ENCODE peak calls at places on chromosomes 13 and 19, in five cellular contexts. One of them, this sample, is unnamed.

GRCh38 chr19:55255618-55256423 is 3.0 kb downstream of the PPP6R1 start:
- DNase-seq in BJ: no peak
- DNase-seq in lower lobe of right lung: no peak
- DNase-seq in Peyer's patch: no peak
- DNase-seq in dorsolateral prefrontal cortex: no peak
- DNase-seq in this sample: peak; percentile 53

GRCh38 chr13:30216111-30216510 is 91.2 kb downstream of the KATNAL1 start:
- DNase-seq in BJ: no peak
- DNase-seq in lower lobe of right lung: no peak
- DNase-seq in Peyer's patch: no peak
- DNase-seq in dorsolateral prefrontal cortex: no peak
- DNase-seq in this sample: no peak

GRCh38 chr13:49858183-49858856 is 65.8 kb upstream of the KPNA3 start:
- DNase-seq in BJ: peak; percentile 81
- DNase-seq in lower lobe of right lung: no peak
- DNase-seq in Peyer's patch: no peak
- DNase-seq in dorsolateral prefrontal cortex: no peak
- DNase-seq in this sample: no peak

GRCh38 chr13:33328691-33329090 is 43.1 kb upstream of the STARD13 start:
- DNase-seq in BJ: no peak
- DNase-seq in lower lobe of right lung: no peak
- DNase-seq in Peyer's patch: no peak
- DNase-seq in dorsolateral prefrontal cortex: no peak
- DNase-seq in this sample: no peak

GRCh38 chr13:29887651-29888050 is 37.2 kb upstream of the UBL3 start:
- DNase-seq in BJ: no peak
- DNase-seq in lower lobe of right lung: no peak
- DNase-seq in Peyer's patch: no peak
- DNase-seq in dorsolateral prefrontal cortex: no peak
- DNase-seq in this sample: no peak

GRCh38 chr13:46479691-46480090 is 73.3 kb upstream of the LRCH1 start:
- DNase-seq in BJ: no peak
- DNase-seq in lower lobe of right lung: no peak
- DNase-seq in Peyer's patch: no peak
- DNase-seq in dorsolateral prefrontal cortex: no peak
- DNase-seq in this sample: no peak

GRCh38 chr19:55644191-55644833 is 863 bp downstream of the ZNF581 start:
- DNase-seq in BJ: no peak
- DNase-seq in lower lobe of right lung: no peak
- DNase-seq in Peyer's patch: no peak
- DNase-seq in dorsolateral prefrontal cortex: no peak
- DNase-seq in this sample: no peak

GRCh38 chr13:55563267-55563666 is 1577.5 kb upstream of the PRR20A start:
- DNase-seq in BJ: no peak
- DNase-seq in lower lobe of right lung: no peak
- DNase-seq in Peyer's patch: no peak
- DNase-seq in dorsolateral prefrontal cortex: no peak
- DNase-seq in this sample: no peak

GRCh38 chr19:3387645-3388589 is 21.5 kb downstream of the NFIC start:
- DNase-seq in BJ: no peak
- DNase-seq in lower lobe of right lung: peak; percentile 88
- DNase-seq in Peyer's patch: peak; percentile 90
- DNase-seq in dorsolateral prefrontal cortex: peak; percentile 92
- DNase-seq in this sample: peak; percentile 92

GRCh38 chr19:54190942-54191670 is at the start of gene TSEN34:
- DNase-seq in BJ: peak; percentile 31
- DNase-seq in lower lobe of right lung: peak; percentile 93
- DNase-seq in Peyer's patch: peak; percentile 92
- DNase-seq in dorsolateral prefrontal cortex: peak; percentile 79
- DNase-seq in this sample: peak; percentile 92

GRCh38 chr13:32164622-32165268 is 133.2 kb downstream of the FRY start:
- DNase-seq in BJ: no peak
- DNase-seq in lower lobe of right lung: no peak
- DNase-seq in Peyer's patch: no peak
- DNase-seq in dorsolateral prefrontal cortex: no peak
- DNase-seq in this sample: peak; percentile 50

GRCh38 chr13:33639640-33640080 is 178.3 kb upstream of the RFC3 start:
- DNase-seq in BJ: no peak
- DNase-seq in lower lobe of right lung: no peak
- DNase-seq in Peyer's patch: no peak
- DNase-seq in dorsolateral prefrontal cortex: no peak
- DNase-seq in this sample: no peak

GRCh38 chr13:78609464-78610205 is 6.3 kb upstream of the POU4F1 start:
- DNase-seq in BJ: no peak
- DNase-seq in lower lobe of right lung: no peak
- DNase-seq in Peyer's patch: no peak
- DNase-seq in dorsolateral prefrontal cortex: no peak
- DNase-seq in this sample: no peak

GRCh38 chr19:12868540-12869112 is 12.6 kb downstream of the DNASE2 start:
- DNase-seq in BJ: no peak
- DNase-seq in lower lobe of right lung: no peak
- DNase-seq in Peyer's patch: no peak
- DNase-seq in dorsolateral prefrontal cortex: no peak
- DNase-seq in this sample: no peak

GRCh38 chr13:110150384-110151091 is 156.4 kb downstream of the COL4A1 start:
- DNase-seq in BJ: peak; percentile 61
- DNase-seq in lower lobe of right lung: no peak
- DNase-seq in Peyer's patch: no peak
- DNase-seq in dorsolateral prefrontal cortex: no peak
- DNase-seq in this sample: no peak

GRCh38 chr13:44930907-44931676 is 58.2 kb downstream of the NUFIP1 start:
- DNase-seq in BJ: no peak
- DNase-seq in lower lobe of right lung: no peak
- DNase-seq in Peyer's patch: no peak
- DNase-seq in dorsolateral prefrontal cortex: no peak
- DNase-seq in this sample: no peak

GRCh38 chr19:34734601-34735103 is 609 bp downstream of the ZNF181 start:
- DNase-seq in BJ: no peak
- DNase-seq in lower lobe of right lung: no peak
- DNase-seq in Peyer's patch: no peak
- DNase-seq in dorsolateral prefrontal cortex: no peak
- DNase-seq in this sample: no peak

GRCh38 chr19:41993612-41994483 is at the start of gene ATP1A3:
- DNase-seq in BJ: no peak
- DNase-seq in lower lobe of right lung: no peak
- DNase-seq in Peyer's patch: peak; percentile 63
- DNase-seq in dorsolateral prefrontal cortex: peak; percentile 82
- DNase-seq in this sample: peak; percentile 59

GRCh38 chr13:20106751-20107150 is 54.1 kb downstream of the GJA3 start:
- DNase-seq in BJ: no peak
- DNase-seq in lower lobe of right lung: no peak
- DNase-seq in Peyer's patch: no peak
- DNase-seq in dorsolateral prefrontal cortex: no peak
- DNase-seq in this sample: no peak

GRCh38 chr19:50467566-50467965 is 8.7 kb upstream of the EMC10 start:
- DNase-seq in BJ: no peak
- DNase-seq in lower lobe of right lung: no peak
- DNase-seq in Peyer's patch: no peak
- DNase-seq in dorsolateral prefrontal cortex: no peak
- DNase-seq in this sample: no peak

GRCh38 chr13:114135731-114136171 is 3.3 kb upstream of the RASA3 start:
- DNase-seq in BJ: no peak
- DNase-seq in lower lobe of right lung: no peak
- DNase-seq in Peyer's patch: peak; percentile 40
- DNase-seq in dorsolateral prefrontal cortex: no peak
- DNase-seq in this sample: peak; percentile 43

GRCh38 chr19:35045667-35046300 is 4.3 kb downstream of the HPN start:
- DNase-seq in BJ: no peak
- DNase-seq in lower lobe of right lung: no peak
- DNase-seq in Peyer's patch: no peak
- DNase-seq in dorsolateral prefrontal cortex: no peak
- DNase-seq in this sample: no peak

GRCh38 chr19:45117167-45117594 is 24.2 kb downstream of the PPP1R37 start:
- DNase-seq in BJ: no peak
- DNase-seq in lower lobe of right lung: peak; percentile 63
- DNase-seq in Peyer's patch: no peak
- DNase-seq in dorsolateral prefrontal cortex: no peak
- DNase-seq in this sample: peak; percentile 35

GRCh38 chr13:25329706-25330105 is 28.3 kb downstream of the NUP58 start:
- DNase-seq in BJ: no peak
- DNase-seq in lower lobe of right lung: no peak
- DNase-seq in Peyer's patch: no peak
- DNase-seq in dorsolateral prefrontal cortex: no peak
- DNase-seq in this sample: no peak

GRCh38 chr19:37127999-37128820 is 44.3 kb downstream of the ZNF585A start:
- DNase-seq in BJ: no peak
- DNase-seq in lower lobe of right lung: no peak
- DNase-seq in Peyer's patch: no peak
- DNase-seq in dorsolateral prefrontal cortex: no peak
- DNase-seq in this sample: no peak

DNA sequence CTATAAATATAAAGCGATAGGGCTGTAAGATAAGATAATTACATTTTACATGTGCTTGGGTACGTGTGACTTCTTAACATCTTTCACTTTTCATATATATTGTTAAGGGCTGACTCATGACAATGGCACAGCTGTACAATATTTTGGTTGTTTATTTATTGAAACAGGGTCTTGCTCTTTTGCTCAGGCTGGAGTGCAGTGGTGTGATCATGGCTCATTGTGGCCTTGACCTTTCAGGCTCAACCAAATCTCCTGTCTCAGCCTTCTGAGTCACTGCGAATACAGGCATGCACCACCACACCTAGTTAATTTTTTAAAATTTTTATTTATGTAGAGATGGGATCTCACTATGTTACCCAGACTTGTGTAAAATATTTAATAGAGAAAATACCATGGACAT is 2532.4 kb upstream of the PCDH20 start:
- DNase-seq in BJ: no peak
- DNase-seq in lower lobe of right lung: no peak
- DNase-seq in Peyer's patch: no peak
- DNase-seq in dorsolateral prefrontal cortex: no peak
- DNase-seq in this sample: no peak
- TF ChIP-seq CTCF in BJ: no peak
- TF ChIP-seq CTCF in lower lobe of right lung: no peak
- TF ChIP-seq CTCF in Peyer's patch: no peak
- TF ChIP-seq CTCF in dorsolateral prefrontal cortex: no peak
- TF ChIP-seq CTCF in this sample: no peak

GRCh38 chr19:1364070-1364719 is 19.5 kb upstream of the NDUFS7 start:
- DNase-seq in BJ: no peak
- DNase-seq in lower lobe of right lung: no peak
- DNase-seq in Peyer's patch: no peak
- DNase-seq in dorsolateral prefrontal cortex: no peak
- DNase-seq in this sample: no peak
- TF ChIP-seq CTCF in BJ: peak; percentile 11
- TF ChIP-seq CTCF in lower lobe of right lung: no peak
- TF ChIP-seq CTCF in Peyer's patch: peak; percentile 31
- TF ChIP-seq CTCF in dorsolateral prefrontal cortex: no peak
- TF ChIP-seq CTCF in this sample: no peak

GRCh38 chr13:99905224-99905623 is 66.3 kb downstream of the ZIC5 start:
- DNase-seq in BJ: no peak
- DNase-seq in lower lobe of right lung: no peak
- DNase-seq in Peyer's patch: no peak
- DNase-seq in dorsolateral prefrontal cortex: no peak
- DNase-seq in this sample: no peak
- TF ChIP-seq CTCF in BJ: no peak
- TF ChIP-seq CTCF in lower lobe of right lung: no peak
- TF ChIP-seq CTCF in Peyer's patch: no peak
- TF ChIP-seq CTCF in dorsolateral prefrontal cortex: no peak
- TF ChIP-seq CTCF in this sample: no peak

GRCh38 chr13:93038187-93038586 is 188.4 kb upstream of the GPC6 start:
- DNase-seq in BJ: no peak
- DNase-seq in lower lobe of right lung: no peak
- DNase-seq in Peyer's patch: no peak
- DNase-seq in dorsolateral prefrontal cortex: no peak
- DNase-seq in this sample: no peak
- TF ChIP-seq CTCF in BJ: no peak
- TF ChIP-seq CTCF in lower lobe of right lung: no peak
- TF ChIP-seq CTCF in Peyer's patch: no peak
- TF ChIP-seq CTCF in dorsolateral prefrontal cortex: no peak
- TF ChIP-seq CTCF in this sample: no peak

DNA sequence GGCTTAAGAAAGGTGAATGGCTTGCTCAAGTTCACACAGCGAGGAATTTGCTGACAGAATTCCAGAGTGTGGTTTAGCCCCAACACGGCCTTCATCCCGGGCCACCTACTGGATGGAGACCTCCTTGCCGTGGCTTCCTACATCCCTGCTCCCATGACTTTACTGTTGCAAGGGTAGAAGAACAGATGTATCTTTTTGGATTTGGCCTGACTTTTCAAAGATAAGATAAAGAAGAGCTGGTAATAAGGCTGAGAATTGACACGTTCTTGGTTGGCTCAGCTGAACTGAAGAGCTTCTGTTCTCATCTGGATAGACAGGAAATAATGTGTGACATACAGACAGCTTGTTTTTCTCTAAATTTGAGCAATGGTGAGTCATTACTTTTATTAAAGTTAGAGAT is 113.1 kb downstream of the KLF5 start:
- DNase-seq in BJ: no peak
- DNase-seq in lower lobe of right lung: no peak
- DNase-seq in Peyer's patch: no peak
- DNase-seq in dorsolateral prefrontal cortex: no peak
- DNase-seq in this sample: no peak
- TF ChIP-seq CTCF in BJ: no peak
- TF ChIP-seq CTCF in lower lobe of right lung: no peak
- TF ChIP-seq CTCF in Peyer's patch: no peak
- TF ChIP-seq CTCF in dorsolateral prefrontal cortex: no peak
- TF ChIP-seq CTCF in this sample: no peak

DNA sequence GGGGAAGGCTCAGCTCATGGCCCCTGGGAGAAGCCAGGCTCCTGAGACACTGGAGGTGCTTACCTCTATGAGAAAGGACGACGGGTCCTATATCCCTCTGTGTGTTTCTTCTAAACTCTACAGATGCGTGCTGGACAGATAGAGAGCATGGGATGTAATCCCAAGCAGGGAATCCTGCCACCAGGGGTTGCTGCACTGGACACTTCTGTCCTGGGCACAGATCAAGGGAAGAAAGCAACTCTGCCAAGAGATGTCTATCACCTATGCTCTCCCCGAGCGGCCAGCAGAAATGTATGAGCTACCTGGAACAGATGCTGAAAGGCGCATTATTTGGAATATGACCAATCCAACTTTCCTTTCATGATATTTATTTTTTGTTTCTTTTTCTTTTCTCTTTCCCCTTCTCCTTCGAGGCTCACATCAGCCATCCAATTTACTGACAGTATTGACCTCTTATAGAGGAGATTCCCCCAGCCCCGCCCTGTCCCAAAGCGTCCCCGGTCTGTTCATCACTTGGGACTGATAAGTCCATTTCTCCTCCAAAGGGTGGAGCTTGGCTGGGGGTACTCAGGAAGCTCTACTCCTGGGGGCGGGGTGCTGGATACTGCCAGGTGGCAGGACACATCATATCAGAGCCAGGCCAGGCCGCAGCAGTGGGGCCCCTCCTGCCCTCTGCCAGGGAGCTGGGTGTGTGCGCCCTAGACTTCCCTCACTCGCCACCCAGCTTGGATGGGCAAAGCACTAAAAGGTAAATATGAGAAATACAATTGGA is 34.2 kb downstream of the TSHZ3 start:
- DNase-seq in BJ: no peak
- DNase-seq in lower lobe of right lung: no peak
- DNase-seq in Peyer's patch: no peak
- DNase-seq in dorsolateral prefrontal cortex: no peak
- DNase-seq in this sample: no peak
- TF ChIP-seq CTCF in BJ: peak; percentile 42
- TF ChIP-seq CTCF in lower lobe of right lung: no peak
- TF ChIP-seq CTCF in Peyer's patch: no peak
- TF ChIP-seq CTCF in dorsolateral prefrontal cortex: no peak
- TF ChIP-seq CTCF in this sample: no peak